ENCODE peak calls at places on chromosome 14, in eight cellular contexts. G is fibroblast of lung; U is mammary epithelial cell; T is Panc1; L is endodermal cell; N is NT2/D1; Y is hepatocyte; F is CD8-positive, alpha-beta T cell. Q is an unnamed sample.
A peak's percentile ranks its signal among the peaks of the same experiment; 100 is the strongest.

GRCh38 chr14:53016491-53016890 is 65.6 kb upstream of the FERMT2 start:
- DNase-seq in G (peak; percentile 73), F (no peak), N (no peak), L (no peak), T (no peak), U (no peak), Y (no peak), Q (no peak)

GRCh38 chr14:51119411-51120051 is 24.6 kb upstream of the TRIM9 start:
- DNase-seq in U (no peak), G (no peak), N (no peak), T (no peak), Y (no peak), F (no peak), L (no peak), Q (no peak)

GRCh38 chr14:28361486-28361885 is 405.1 kb upstream of the FOXG1 start:
- DNase-seq in Y (no peak), N (no peak), G (no peak), L (no peak), U (no peak), T (no peak), F (no peak), Q (no peak)

GRCh38 chr14:50083467-50084337 is 32.7 kb downstream of the VCPKMT start:
- DNase-seq in L (no peak), F (no peak), G (no peak), N (no peak), Y (no peak), T (no peak), U (peak; percentile 76), Q (no peak)

GRCh38 chr14:96268426-96269358 is 12.7 kb downstream of the BDKRB1 start:
- DNase-seq in N (no peak), L (no peak), T (no peak), F (no peak), U (peak; percentile 99), Y (peak; percentile 81), G (peak; percentile 96), Q (no peak)

GRCh38 chr14:44945264-44945663 is 16.5 kb downstream of the KLHL28 start:
- DNase-seq in G (peak; percentile 97), U (no peak), Y (no peak), L (no peak), T (no peak), N (no peak), F (no peak), Q (no peak)

GRCh38 chr14:96635850-96636249 is 133.7 kb downstream of the PAPOLA start:
- DNase-seq in F (no peak), N (no peak), T (no peak), G (no peak), L (no peak), U (no peak), Y (no peak), Q (no peak)

GRCh38 chr14:106518054-106518943 is 991.9 kb downstream of the TMEM121 start:
- DNase-seq in F (peak; percentile 79), T (peak; percentile 12), U (no peak), G (no peak), Y (no peak), L (no peak), N (no peak), Q (peak; percentile 32)

GRCh38 chr14:70585221-70585620 is 15.2 kb downstream of the MED6 start:
- DNase-seq in L (no peak), U (peak; percentile 21), Y (no peak), T (no peak), G (no peak), F (no peak), N (no peak), Q (no peak)

GRCh38 chr14:23009939-23010718 is at the start of gene C14orf93:
- DNase-seq in T (peak; percentile 39), N (peak; percentile 43), U (peak; percentile 53), G (peak; percentile 51), L (peak; percentile 88), F (peak; percentile 70), Y (peak; percentile 88), Q (peak; percentile 86)
- H3K4me3 ChIP-seq in T (peak within 1 kb of the TSS; percentile 68), N (peak within 1 kb of the TSS; percentile 33), U (peak within 1 kb of the TSS; percentile 58), G (peak within 1 kb of the TSS; percentile 50), L (peak within 1 kb of the TSS; percentile 74), F (peak within 1 kb of the TSS; percentile 61), Y (peak within 1 kb of the TSS; percentile 37), Q (peak within 1 kb of the TSS; percentile 67)

GRCh38 chr14:59251811-59252771 is 63.6 kb downstream of the DAAM1 start:
- DNase-seq in U (no peak), G (peak; percentile 95), L (no peak), T (no peak), N (no peak), F (no peak), Y (no peak), Q (no peak)
- H3K4me1 ChIP-seq in U (peaks cover 20% of the 10 kb centered on the region), G (peaks cover 7% of the 10 kb centered on the region), L (peaks cover 27% of the 10 kb centered on the region), T (peaks cover 5% of the 10 kb centered on the region), N (no peaks in the 10 kb centered on the region), F (no peaks in the 10 kb centered on the region), Y (peaks cover 16% of the 10 kb centered on the region), Q (peaks cover 96% of the 10 kb centered on the region)

GRCh38 chr14:69572634-69573135 is 2.0 kb downstream of the CCDC177 start:
- DNase-seq in G (no peak), L (no peak), T (no peak), U (no peak), Y (no peak), N (no peak), F (no peak), Q (no peak)
- H3K4me3 ChIP-seq in G (no peak overlapping the region), L (no peak overlapping the region), T (no peak overlapping the region), U (no peak overlapping the region), Y (no peak overlapping the region), N (no peak overlapping the region), F (peak overlapping the region; percentile 15), Q (peak overlapping the region; percentile 66)

GRCh38 chr14:105065280-105066228 is at the start of gene GPR132:
- DNase-seq in Y (peak; percentile 41), T (no peak), U (peak; percentile 38), G (peak; percentile 54), N (no peak), L (peak; percentile 53), F (peak; percentile 82), Q (peak; percentile 44)
- H3K4me1 ChIP-seq in Y (peaks cover 18% of the 10 kb centered on the region), T (no peaks in the 10 kb centered on the region), U (peaks cover 10% of the 10 kb centered on the region), G (peaks cover 6% of the 10 kb centered on the region), N (peaks cover 9% of the 10 kb centered on the region), L (no peaks in the 10 kb centered on the region), F (peaks cover 88% of the 10 kb centered on the region), Q (peaks cover 69% of the 10 kb centered on the region)

GRCh38 chr14:68583527-68584275 is 209.2 kb downstream of the ZFP36L1 start:
- DNase-seq in L (no peak), N (no peak), Y (no peak), U (no peak), T (no peak), F (no peak), G (no peak), Q (no peak)

GRCh38 chr14:68590233-68590535 is 202.7 kb downstream of the ZFP36L1 start:
- DNase-seq in G (no peak), N (no peak), L (no peak), Y (no peak), F (no peak), T (no peak), U (no peak), Q (no peak)

GRCh38 chr14:68584786-68585185 is 208.1 kb downstream of the ZFP36L1 start:
- DNase-seq in T (no peak), G (no peak), L (no peak), Y (no peak), F (no peak), N (no peak), U (no peak), Q (no peak)

GRCh38 chr14:68589447-68590232 is 203.2 kb downstream of the ZFP36L1 start:
- DNase-seq in U (no peak), G (peak; percentile 40), T (no peak), L (peak; percentile 56), N (no peak), F (no peak), Y (peak; percentile 88), Q (peak; percentile 71)

DNA sequence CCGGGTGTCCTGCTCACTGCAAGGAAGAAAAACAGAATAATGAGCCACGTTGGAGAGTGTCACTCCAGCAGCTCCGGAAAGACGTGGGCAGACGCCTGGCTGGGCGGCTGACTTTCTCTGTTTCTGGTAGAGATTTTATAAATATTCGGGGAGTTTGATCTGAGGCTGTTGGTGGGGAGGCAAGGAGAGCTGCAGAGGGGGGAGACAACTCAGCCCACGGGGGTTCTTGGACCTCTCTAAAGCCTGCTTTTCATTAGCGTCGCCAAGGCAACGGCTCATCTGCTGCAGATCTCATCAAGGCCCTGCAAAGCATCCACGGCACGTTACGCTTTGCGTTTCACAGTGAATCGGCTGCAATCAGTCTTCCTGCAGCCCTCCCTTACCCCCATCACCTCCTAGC is 207.2 kb downstream of the ZFP36L1 start:
- DNase-seq in G (peak; percentile 23), F (no peak), Y (peak; percentile 71), T (no peak), N (no peak), U (no peak), L (no peak), Q (no peak)
- H3K4me3 ChIP-seq in G (no peak overlapping the region), F (no peak overlapping the region), Y (no peak overlapping the region), T (no peak overlapping the region), N (no peak overlapping the region), U (no peak overlapping the region), L (no peak overlapping the region), Q (no peak overlapping the region)

GRCh38 chr14:21226467-21226866 is 42.8 kb downstream of the HNRNPC start:
- DNase-seq in L (no peak), N (no peak), U (no peak), F (no peak), G (no peak), Y (no peak), T (no peak), Q (no peak)

GRCh38 chr14:21219561-21220111 is 49.6 kb downstream of the HNRNPC start:
- DNase-seq in G (no peak), Y (no peak), N (no peak), L (no peak), F (no peak), U (no peak), T (no peak), Q (no peak)

GRCh38 chr14:21219120-21219519 is 50.1 kb downstream of the HNRNPC start:
- DNase-seq in L (no peak), T (no peak), Y (no peak), G (no peak), N (no peak), F (no peak), U (no peak), Q (no peak)

GRCh38 chr14:21215879-21216251 is 53.4 kb downstream of the HNRNPC start:
- DNase-seq in U (no peak), F (no peak), Y (no peak), N (no peak), L (no peak), T (no peak), G (no peak), Q (no peak)

DNA sequence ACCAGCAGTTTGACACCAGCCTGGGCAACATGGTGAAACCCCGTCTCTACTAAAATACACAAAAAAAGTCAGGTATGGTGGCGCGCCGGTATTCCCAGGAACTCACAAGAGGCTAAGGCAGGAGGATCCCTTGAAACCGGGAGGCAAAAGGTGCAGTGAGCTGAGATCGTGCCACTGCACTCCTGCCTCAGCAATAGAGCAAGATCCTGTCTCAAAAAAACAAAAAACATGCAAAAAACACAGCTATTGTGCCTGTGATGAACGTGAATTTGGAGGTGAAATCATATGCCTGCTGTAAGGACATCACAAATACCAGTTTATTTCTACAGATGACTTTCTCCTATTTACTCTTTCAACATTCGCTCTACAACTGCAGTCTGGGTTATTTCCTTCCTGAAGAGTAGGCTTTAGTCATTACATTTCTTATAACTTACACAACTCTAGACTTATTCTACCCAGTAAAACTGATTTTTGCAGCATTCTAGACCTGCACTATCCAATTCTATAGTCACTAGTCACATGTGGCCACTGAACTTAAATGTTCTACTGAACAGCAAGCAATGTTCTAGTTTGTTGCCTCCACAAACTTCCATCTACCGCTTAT is 48.3 kb downstream of the HNRNPC start:
- DNase-seq in N (no peak), U (no peak), T (no peak), L (no peak), F (no peak), G (no peak), Y (no peak), Q (no peak)
- H3K4me1 ChIP-seq in N (no peaks in the 10 kb centered on the region), U (peaks cover 23% of the 10 kb centered on the region), T (peaks cover 20% of the 10 kb centered on the region), L (no peaks in the 10 kb centered on the region), F (peaks cover 46% of the 10 kb centered on the region), G (peaks cover 16% of the 10 kb centered on the region), Y (peaks cover 7% of the 10 kb centered on the region), Q (peaks cover 88% of the 10 kb centered on the region)

Q was measured in left ventricle myocardium inferior.